ENCODE peak calls at places on chromosomes 3 and 15, in six cellular contexts. P is AG09309, T is heart right ventricle, A is neural crest cell, E is Panc1, I is BJ. V is an unnamed sample.

GRCh38 chr3:193522473-193522872 is 32.2 kb downstream of the ATP13A4 start:
- DNase-seq in P (no peak), T (no peak), A (no peak), E (no peak), I (no peak), V (no peak)

GRCh38 chr3:127589600-127590281 is 792 bp downstream of the TPRA1 start:
- DNase-seq in P (no peak), T (no peak), A (peak), E (no peak), I (no peak), V (no peak)

GRCh38 chr3:189827108-189827507 is 195.9 kb downstream of the TP63 start:
- DNase-seq in P (no peak), T (no peak), A (no peak), E (no peak), I (no peak), V (no peak)

GRCh38 chr3:12990306-12990705 is 82.9 kb downstream of the IQSEC1 start:
- DNase-seq in P (no peak), T (no peak), A (no peak), E (no peak), I (no peak), V (no peak)

GRCh38 chr15:89732451-89733172 is 18.4 kb downstream of the MESP1 start:
- DNase-seq in P (no peak), T (no peak), A (no peak), E (no peak), I (no peak), V (no peak)

GRCh38 chr3:193190387-193190786 is 50.6 kb upstream of the PLAAT1 start:
- DNase-seq in P (no peak), T (no peak), A (peak), E (no peak), I (no peak), V (no peak)

GRCh38 chr15:99002226-99002625 is 5.4 kb downstream of the PGPEP1L start:
- DNase-seq in P (no peak), T (no peak), A (no peak), E (no peak), I (no peak), V (no peak)

GRCh38 chr15:79451361-79451999 is 19.3 kb downstream of the MINAR1 start:
- DNase-seq in P (no peak), T (no peak), A (no peak), E (no peak), I (no peak), V (no peak)

GRCh38 chr3:55012091-55012490 is 84.2 kb upstream of the LRTM1 start:
- DNase-seq in P (no peak), T (no peak), A (no peak), E (no peak), I (no peak), V (no peak)

GRCh38 chr3:193791041-193792032 is 198.3 kb downstream of the OPA1 start:
- DNase-seq in P (no peak), T (no peak), A (no peak), E (no peak), I (no peak), V (no peak)

GRCh38 chr3:2099779-2100191 is 1.1 kb downstream of the CNTN4 start:
- DNase-seq in P (no peak), T (no peak), A (peak), E (no peak), I (no peak), V (no peak)

GRCh38 chr3:133295199-133295901 is 104.5 kb upstream of the BFSP2 start:
- DNase-seq in P (no peak), T (no peak), A (no peak), E (no peak), I (no peak), V (peak)

GRCh38 chr15:72182673-72183072 is 14.9 kb downstream of the GRAMD2A start:
- DNase-seq in P (no peak), T (no peak), A (no peak), E (no peak), I (no peak), V (no peak)

GRCh38 chr15:89774492-89774891 is 1.6 kb upstream of the MESP2 start:
- DNase-seq in P (no peak), T (no peak), A (no peak), E (no peak), I (no peak), V (no peak)

GRCh38 chr3:3765661-3766060 is 33.6 kb upstream of the LRRN1 start:
- DNase-seq in P (no peak), T (no peak), A (no peak), E (no peak), I (no peak), V (no peak)

DNA sequence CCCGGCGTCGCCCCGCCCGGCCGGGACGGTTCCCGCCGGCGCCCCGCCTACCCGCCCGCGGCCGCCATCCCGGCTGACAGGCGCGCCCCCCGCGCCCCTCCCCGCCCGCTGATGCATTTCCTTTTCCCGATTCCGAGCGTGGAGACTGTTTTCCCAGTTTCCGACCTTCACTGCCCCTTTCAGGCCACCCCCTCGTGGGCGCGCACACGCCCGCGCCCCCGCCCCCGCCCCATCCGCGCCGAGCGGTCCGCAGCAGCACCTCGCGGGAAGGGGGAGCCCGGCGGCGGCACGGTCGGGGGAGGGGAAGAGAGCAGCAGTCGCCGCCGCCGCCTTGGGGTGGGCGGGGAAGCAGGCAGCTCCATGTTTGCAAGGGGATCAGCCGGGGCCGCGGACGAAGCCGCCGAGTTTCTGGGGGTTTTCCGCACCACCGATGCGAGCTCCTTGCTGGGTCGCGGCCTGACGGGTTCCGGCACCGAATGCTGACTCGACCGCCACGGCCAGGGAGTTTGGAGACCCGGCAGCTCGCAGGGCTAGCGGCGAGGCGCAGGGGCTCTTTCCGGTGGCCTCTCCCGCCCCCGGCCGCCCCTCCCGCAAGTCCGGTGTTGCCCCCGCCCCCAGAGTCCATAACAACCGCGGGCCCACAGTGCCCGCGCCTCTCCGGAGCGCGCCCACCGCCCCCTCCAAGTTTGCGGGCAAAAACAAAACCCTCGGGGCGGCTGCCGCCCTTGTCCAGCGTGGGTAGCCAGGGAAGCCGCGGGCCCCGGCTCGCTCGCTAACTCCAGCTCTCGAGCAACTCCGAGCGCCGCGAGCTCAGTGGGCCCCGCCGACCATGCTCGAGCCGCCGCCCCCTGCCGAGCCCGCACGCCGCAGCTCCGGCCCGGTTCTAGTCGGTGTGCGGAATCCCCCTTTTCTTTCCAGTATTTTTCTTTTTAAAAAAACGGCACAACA is 3.3 kb upstream of the SIN3A start:
- DNase-seq in P (no peak), T (peak), A (peak), E (no peak), I (no peak), V (peak)
- TF ChIP-seq CTCF in P (no peak), T (no peak), A (no peak), E (no peak), I (no peak), V (no peak)

GRCh38 chr3:46693038-46693896 is at the start of gene ALS2CL:
- DNase-seq in P (no peak), T (peak), A (peak), E (no peak), I (no peak), V (no peak)

GRCh38 chr3:46693897-46694235 is 387 bp upstream of the ALS2CL start:
- DNase-seq in P (no peak), T (no peak), A (no peak), E (no peak), I (no peak), V (no peak)

GRCh38 chr3:46695962-46696922 is 2.8 kb upstream of the ALS2CL start:
- DNase-seq in P (peak), T (peak), A (no peak), E (no peak), I (no peak), V (peak)

GRCh38 chr3:46694520-46694919 is 1.0 kb upstream of the ALS2CL start:
- DNase-seq in P (no peak), T (no peak), A (no peak), E (no peak), I (no peak), V (no peak)

DNA sequence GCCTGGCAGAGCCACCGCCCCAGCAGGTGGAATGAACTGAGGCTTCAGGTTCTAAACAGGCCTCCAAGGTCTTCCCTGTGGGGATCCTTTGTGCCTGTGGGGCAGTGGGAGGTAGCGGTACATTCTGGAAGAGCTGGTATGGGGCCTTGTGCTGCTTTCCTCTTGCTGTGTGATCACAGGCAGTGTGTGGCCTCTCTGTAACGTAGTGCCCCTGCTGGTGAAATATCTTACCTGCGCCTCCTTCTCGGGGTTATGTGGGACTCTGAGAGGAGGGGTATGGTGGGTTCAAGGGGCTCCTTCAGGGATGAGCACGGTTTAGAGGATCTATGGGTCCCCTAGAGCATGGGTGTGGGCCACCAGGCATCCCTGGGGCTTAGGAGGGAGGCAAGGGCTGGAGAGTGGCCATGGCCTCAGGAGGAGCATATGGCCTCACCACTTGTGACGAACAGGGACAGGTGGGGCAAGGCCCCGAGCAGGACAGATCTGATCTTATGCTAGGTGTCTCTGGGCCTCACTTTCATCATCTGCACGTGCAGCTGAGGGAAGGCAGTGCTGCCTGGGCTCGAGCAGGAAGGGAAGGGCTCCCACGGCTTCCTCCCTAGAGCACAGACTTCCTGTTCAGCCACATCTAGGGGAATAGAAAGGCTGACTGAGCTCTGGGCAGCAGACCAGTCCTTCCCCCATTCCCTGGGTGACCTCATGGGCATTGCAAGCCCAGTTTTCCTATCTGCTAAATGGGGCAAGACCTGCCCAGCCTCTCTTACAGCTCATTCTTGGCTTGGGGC is 1.9 kb upstream of the ALS2CL start:
- DNase-seq in P (no peak), T (peak), A (peak), E (no peak), I (no peak), V (no peak)
- TF ChIP-seq CTCF in P (peak), T (peak), A (peak), E (peak), I (peak), V (peak)

GRCh38 chr15:39624806-39625205 is 43.9 kb downstream of the THBS1 start:
- DNase-seq in P (peak), T (peak), A (no peak), E (peak), I (peak), V (peak)
- TF ChIP-seq CTCF in P (no peak), T (no peak), A (no peak), E (no peak), I (peak), V (no peak)

DNA sequence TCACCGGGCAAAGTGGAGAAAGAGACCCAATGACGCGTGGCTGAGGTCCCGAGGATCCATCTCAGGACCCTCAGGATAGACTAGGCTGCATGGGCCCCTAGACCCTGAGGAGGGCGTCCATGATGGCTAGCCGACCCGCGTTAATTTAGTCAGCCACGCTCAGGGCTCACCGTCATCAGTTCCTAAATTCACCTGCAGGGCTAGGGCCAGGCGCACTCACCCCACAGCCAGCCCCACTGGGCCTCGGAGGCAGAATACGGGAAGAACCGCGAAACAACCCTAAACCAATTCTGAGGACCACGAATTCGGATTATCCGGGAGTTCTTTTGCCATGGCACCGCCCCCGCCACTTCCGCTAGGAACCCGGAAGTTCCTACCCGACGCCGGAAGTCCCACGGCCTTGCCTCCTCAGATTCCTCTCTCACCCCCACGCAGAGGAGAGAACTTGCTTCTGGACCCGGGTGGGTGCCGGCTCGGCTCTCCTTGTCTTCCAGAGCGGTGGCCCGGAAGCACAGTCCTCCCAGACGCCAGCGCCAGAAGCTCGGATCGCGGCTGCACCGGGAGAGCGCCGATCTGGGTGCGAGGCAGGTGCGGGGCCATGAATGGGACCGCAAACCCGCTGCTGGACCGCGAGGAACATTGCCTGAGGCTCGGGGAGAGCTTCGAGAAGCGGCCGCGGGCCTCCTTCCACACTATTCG is at the start of the genes EAF1 and METTL6:
- DNase-seq in P (no peak), T (peak), A (peak), E (peak), I (no peak), V (peak)
- TF ChIP-seq CTCF in P (peak), T (peak), A (peak), E (no peak), I (peak), V (peak)

GRCh38 chr3:47024932-47025331 is 45.5 kb downstream of the NBEAL2 start:
- DNase-seq in P (no peak), T (no peak), A (no peak), E (no peak), I (no peak), V (peak)
- TF ChIP-seq CTCF in P (no peak), T (no peak), A (no peak), E (no peak), I (peak), V (no peak)